ENCODE peak calls at places on chromosomes 6 and 20, in six cellular contexts. A is NB4, D is foreskin fibroblast, J is epithelial cell of proximal tubule, R is psoas muscle, G is ovary. P is an unnamed sample.

GRCh38 chr6:119536666-119537065 is 187.1 kb upstream of the MAN1A1 start:
- DNase-seq in A (no peak), D (no peak), J (no peak), R (no peak), G (no peak), P (no peak)

GRCh38 chr20:60455272-60455671 is 497.0 kb downstream of the CDH26 start:
- DNase-seq in A (no peak), D (no peak), J (no peak), R (no peak), G (no peak), P (no peak)

GRCh38 chr6:145428656-145429173 is 306.6 kb downstream of the EPM2A start:
- DNase-seq in A (no peak), D (no peak), J (no peak), R (no peak), G (no peak), P (no peak)

GRCh38 chr6:85419046-85419759 is 30.7 kb upstream of the NT5E start:
- DNase-seq in A (no peak), D (no peak), J (no peak), R (no peak), G (peak), P (no peak)

GRCh38 chr6:105179244-105180065 is at the start of gene POPDC3:
- DNase-seq in A (peak), D (peak), J (no peak), R (peak), G (no peak), P (no peak)

GRCh38 chr6:92779758-92780157 is 639.6 kb downstream of the EPHA7 start:
- DNase-seq in A (no peak), D (peak), J (peak), R (no peak), G (no peak), P (peak)

GRCh38 chr20:43237651-43238050 is 47.9 kb upstream of the PTPRT start:
- DNase-seq in A (no peak), D (no peak), J (no peak), R (no peak), G (no peak), P (no peak)

GRCh38 chr6:6915219-6915618 is 192.5 kb upstream of the RREB1 start:
- DNase-seq in A (peak), D (no peak), J (no peak), R (no peak), G (no peak), P (no peak)

GRCh38 chr6:26184492-26184891 is 97.3 kb downstream of the HFE start:
- DNase-seq in A (no peak), D (no peak), J (no peak), R (no peak), G (no peak), P (no peak)

GRCh38 chr6:145929037-145929633 is 35.0 kb downstream of the SHPRH start:
- DNase-seq in A (peak), D (peak), J (no peak), R (no peak), G (no peak), P (no peak)

GRCh38 chr20:50916257-50916656 is 15.0 kb downstream of the ADNP start:
- DNase-seq in A (no peak), D (peak), J (no peak), R (no peak), G (no peak), P (no peak)

GRCh38 chr6:99241905-99242534 is 107.5 kb downstream of the FAXC start:
- DNase-seq in A (peak), D (peak), J (peak), R (no peak), G (no peak), P (peak)

GRCh38 chr6:33407132-33407718 is 3.6 kb upstream of the PHF1 start:
- DNase-seq in A (peak), D (peak), J (no peak), R (no peak), G (no peak), P (no peak)

GRCh38 chr6:121890307-121890910 is 455.0 kb downstream of the GJA1 start:
- DNase-seq in A (no peak), D (no peak), J (no peak), R (no peak), G (no peak), P (no peak)

GRCh38 chr6:98827295-98828159 is 6.8 kb upstream of the POU3F2 start:
- DNase-seq in A (no peak), D (no peak), J (no peak), R (no peak), G (no peak), P (no peak)

GRCh38 chr20:46399401-46399800 is 7.0 kb downstream of the ELMO2 start:
- DNase-seq in A (no peak), D (no peak), J (no peak), R (no peak), G (no peak), P (no peak)

GRCh38 chr20:10621159-10621558 is 52.6 kb downstream of the JAG1 start:
- DNase-seq in A (no peak), D (no peak), J (no peak), R (no peak), G (no peak), P (no peak)

GRCh38 chr6:154974485-154975149 is 20.5 kb upstream of the TIAM2 start:
- DNase-seq in A (no peak), D (no peak), J (no peak), R (no peak), G (no peak), P (no peak)

GRCh38 chr6:8029243-8029870 is 34.8 kb downstream of the BLOC1S5 start:
- DNase-seq in A (peak), D (no peak), J (no peak), R (no peak), G (no peak), P (no peak)

GRCh38 chr20:32326507-32326851 is 31.7 kb upstream of the ASXL1 start:
- DNase-seq in A (no peak), D (no peak), J (no peak), R (no peak), G (no peak), P (no peak)
- H3K4me3 ChIP-seq in A (no peak), D (no peak), J (no peak), R (no peak), G (no peak), P (no peak)

DNA sequence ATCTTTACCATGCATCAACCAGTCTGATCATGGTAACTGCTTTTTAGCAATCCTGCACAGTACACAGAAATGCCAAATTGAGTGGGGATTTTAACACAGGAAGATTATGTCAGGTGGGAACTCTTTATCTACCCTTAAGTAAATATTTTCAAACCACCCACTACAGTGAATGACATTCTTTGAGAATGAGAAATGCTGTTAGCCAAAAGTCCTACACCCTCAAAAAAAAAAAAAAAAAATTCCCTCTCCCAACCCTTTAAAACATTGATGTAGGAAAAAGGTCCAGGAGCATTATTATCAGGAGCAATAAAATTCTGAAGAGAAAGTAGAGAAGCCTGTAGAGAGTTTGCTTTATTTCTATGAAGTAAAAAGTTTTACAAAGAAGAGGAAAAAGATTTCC is 307.2 kb upstream of the THEMIS start:
- DNase-seq in A (no peak), D (no peak), J (no peak), R (no peak), G (no peak), P (no peak)
- H3K4me3 ChIP-seq in A (no peak), D (no peak), J (no peak), R (no peak), G (no peak), P (no peak)

GRCh38 chr6:107786179-107786578 is 37.9 kb downstream of the SCML4 start:
- DNase-seq in A (no peak), D (no peak), J (no peak), R (no peak), G (no peak), P (no peak)

GRCh38 chr6:107787589-107787960 is 36.5 kb downstream of the SCML4 start:
- DNase-seq in A (no peak), D (no peak), J (no peak), R (no peak), G (no peak), P (no peak)

GRCh38 chr6:107784669-107785068 is 39.4 kb downstream of the SCML4 start:
- DNase-seq in A (peak), D (peak), J (no peak), R (no peak), G (no peak), P (peak)

GRCh38 chr6:107789361-107789760 is 34.8 kb downstream of the SCML4 start:
- DNase-seq in A (no peak), D (no peak), J (no peak), R (no peak), G (no peak), P (no peak)

DNA sequence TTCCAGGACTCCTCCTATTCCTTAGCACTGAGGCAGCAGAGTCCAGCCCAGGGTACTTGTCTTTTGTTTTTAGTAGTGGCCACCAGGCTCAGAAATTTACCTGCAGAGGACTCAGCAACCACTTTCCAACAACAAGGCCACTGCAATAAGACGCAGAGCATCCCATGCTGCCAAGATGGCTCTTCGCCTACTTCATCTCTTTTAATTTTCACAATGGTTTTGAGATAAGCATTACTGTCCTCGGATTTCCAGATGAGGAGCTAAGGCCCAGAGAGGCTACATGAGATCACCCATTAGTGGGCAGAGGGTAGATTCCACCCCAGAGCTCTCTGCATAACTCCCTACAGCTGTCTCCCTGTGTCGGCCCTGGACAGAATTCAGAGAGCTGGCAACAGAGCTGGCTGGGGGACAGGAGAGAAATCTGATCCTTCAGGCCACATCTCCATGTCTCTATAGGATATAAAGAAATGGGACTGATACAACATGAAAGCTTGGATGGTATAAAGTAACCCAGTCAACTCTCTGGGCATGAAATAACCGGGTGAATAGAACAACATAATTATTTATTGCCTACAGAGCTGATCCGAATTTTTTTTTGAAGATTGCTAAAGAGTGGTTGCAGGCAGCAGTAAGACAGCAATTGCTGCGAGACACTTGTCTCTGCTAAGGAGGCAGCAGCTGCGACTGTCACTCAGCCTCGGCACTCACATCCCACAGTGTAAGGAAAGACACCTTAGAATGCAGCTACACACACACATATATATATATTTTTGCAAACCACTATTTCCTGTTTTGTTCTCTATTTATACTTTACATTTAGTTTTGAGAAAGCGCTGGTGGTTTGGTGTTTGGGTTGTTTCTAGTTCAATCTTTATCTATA is 37.2 kb downstream of the SCML4 start:
- DNase-seq in A (no peak), D (no peak), J (no peak), R (peak), G (no peak), P (peak)
- H3K4me3 ChIP-seq in A (no peak), D (no peak), J (no peak), R (no peak), G (no peak), P (no peak)

DNA sequence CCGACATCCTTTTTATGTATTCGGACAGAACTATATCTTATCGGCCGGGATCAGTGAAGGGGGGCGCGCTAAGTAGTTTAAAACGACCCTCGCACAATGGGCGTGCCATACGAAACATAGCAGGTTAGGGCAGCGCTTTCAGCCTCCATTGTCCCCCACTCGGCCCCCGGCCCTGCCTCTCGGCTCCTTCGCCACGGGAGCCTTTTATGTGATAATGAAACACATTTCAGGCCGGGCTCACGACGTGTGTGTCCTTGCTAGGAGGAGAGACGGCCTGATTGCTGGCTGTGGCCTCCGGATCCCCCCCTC is 5.3 kb downstream of the FOXA2 start:
- DNase-seq in A (no peak), D (no peak), J (no peak), R (no peak), G (no peak), P (no peak)
- H3K4me3 ChIP-seq in A (no peak), D (no peak), J (no peak), R (no peak), G (no peak), P (no peak)

GRCh38 chr20:34710568-34710839 is 6.4 kb downstream of the TP53INP2 start:
- DNase-seq in A (peak), D (no peak), J (no peak), R (no peak), G (no peak), P (no peak)
- H3K4me3 ChIP-seq in A (no peak), D (peak), J (peak), R (peak), G (no peak), P (peak)

P was measured in skeletal muscle cell.